ENCODE peak calls at places on chromosomes 3 and 15, in eight cellular contexts. I is osteocyte; B is activated T-cell treated with anti-CD3 and anti-CD28 coated beads, Interleukin-2, amount 50 U/mL, for 48 hours; D is body of pancreas; R is astrocyte of the hippocampus; G is ovary; U is NCI-H2081 treated with DMSO at 0.1 percent for 48 hours; V is neuronal stem cell. Y is an unnamed sample.

GRCh38 chr3:131704084-131704483 is 201.3 kb upstream of the MRPL3 start:
- DNase-seq in I (no peak), B (no peak), D (no peak), R (peak), G (no peak), U (no peak), V (no peak), Y (no peak)

GRCh38 chr3:183081459-183082183 is 17.7 kb downstream of the MCCC1 start:
- DNase-seq in I (no peak), B (no peak), D (peak), R (no peak), G (no peak), U (no peak), V (no peak), Y (no peak)

GRCh38 chr15:90388462-90389182 is 580 bp downstream of the IQGAP1 start:
- DNase-seq in I (peak), B (peak), D (peak), R (peak), G (peak), U (no peak), V (peak), Y (peak)

GRCh38 chr3:45140392-45140791 is 5.8 kb downstream of the CDCP1 start:
- DNase-seq in I (no peak), B (no peak), D (peak), R (peak), G (no peak), U (no peak), V (no peak), Y (no peak)

GRCh38 chr3:110821586-110821985 is 250.0 kb upstream of the NECTIN3 start:
- DNase-seq in I (no peak), B (no peak), D (no peak), R (no peak), G (no peak), U (no peak), V (no peak), Y (no peak)

GRCh38 chr3:153050978-153051377 is 111.0 kb upstream of the RAP2B start:
- DNase-seq in I (peak), B (no peak), D (no peak), R (no peak), G (no peak), U (no peak), V (no peak), Y (no peak)

GRCh38 chr15:66566963-66567531 is 1.2 kb upstream of the LCTL start:
- DNase-seq in I (no peak), B (peak), D (peak), R (peak), G (peak), U (no peak), V (peak), Y (peak)

GRCh38 chr15:65089206-65089824 is 12.8 kb downstream of the KBTBD13 start:
- DNase-seq in I (no peak), B (no peak), D (no peak), R (no peak), G (peak), U (no peak), V (no peak), Y (no peak)

GRCh38 chr3:128316456-128316855 is 150.2 kb downstream of the DNAJB8 start:
- DNase-seq in I (peak), B (peak), D (no peak), R (peak), G (peak), U (no peak), V (no peak), Y (no peak)

GRCh38 chr3:156818890-156819289 is 7.3 kb upstream of the LEKR1 start:
- DNase-seq in I (no peak), B (no peak), D (no peak), R (peak), G (no peak), U (no peak), V (no peak), Y (no peak)

GRCh38 chr15:97235285-97235985 is 725.1 kb upstream of the ARRDC4 start:
- DNase-seq in I (no peak), B (peak), D (peak), R (peak), G (peak), U (peak), V (peak), Y (no peak)

GRCh38 chr3:186442162-186442561 is 80.1 kb upstream of the DGKG start:
- DNase-seq in I (no peak), B (no peak), D (peak), R (no peak), G (no peak), U (no peak), V (no peak), Y (no peak)

GRCh38 chr15:76206325-76206976 is 104.8 kb downstream of the ETFA start:
- DNase-seq in I (peak), B (no peak), D (peak), R (peak), G (peak), U (peak), V (no peak), Y (no peak)

GRCh38 chr15:99703603-99704443 is 29.4 kb downstream of the LYSMD4 start:
- DNase-seq in I (no peak), B (no peak), D (peak), R (peak), G (peak), U (no peak), V (no peak), Y (no peak)

GRCh38 chr3:113758389-113759029 is 11.7 kb downstream of the ATP6V1A start:
- DNase-seq in I (no peak), B (no peak), D (no peak), R (peak), G (no peak), U (no peak), V (no peak), Y (no peak)

GRCh38 chr3:63159764-63160163 is 118.3 kb upstream of the SYNPR start:
- DNase-seq in I (no peak), B (no peak), D (no peak), R (no peak), G (no peak), U (no peak), V (no peak), Y (no peak)

GRCh38 chr15:68488966-68489365 is 57.0 kb upstream of the ITGA11 start:
- DNase-seq in I (no peak), B (no peak), D (no peak), R (peak), G (no peak), U (no peak), V (no peak), Y (no peak)

GRCh38 chr3:173128633-173129032 is 12.4 kb downstream of the SPATA16 start:
- DNase-seq in I (no peak), B (no peak), D (no peak), R (no peak), G (no peak), U (no peak), V (no peak), Y (no peak)

GRCh38 chr15:81419304-81419943 is 45.4 kb upstream of the TMC3 start:
- DNase-seq in I (no peak), B (no peak), D (no peak), R (peak), G (no peak), U (no peak), V (peak), Y (no peak)

GRCh38 chr15:53752406-53752805 is 7.1 kb downstream of the WDR72 start:
- DNase-seq in I (no peak), B (no peak), D (no peak), R (no peak), G (no peak), U (no peak), V (no peak), Y (no peak)

Y was measured in activated B cell treated with CpG ODN at 0.5 μM for 24 hours.